ENCODE peak calls at places on chromosomes 13 and 19, in six cellular contexts. T, N, V, E, Q and M are unnamed samples.

GRCh38 chr19:4014541-4015491 is 7.3 kb downstream of the PIAS4 start:
- DNase-seq in T (no peak), N (no peak), Q (peak), E (no peak), V (peak), M (no peak)

GRCh38 chr19:3866798-3867638 is 1.8 kb downstream of the ZFR2 start:
- DNase-seq in E (no peak), T (no peak), Q (no peak), N (no peak), V (no peak), M (no peak)

GRCh38 chr19:39996218-39996810 is 546 bp upstream of the ZNF546 start:
- DNase-seq in N (peak), Q (peak), T (no peak), V (no peak), E (peak), M (no peak)

GRCh38 chr19:49556412-49557398 is 23.7 kb downstream of the NOSIP start:
- DNase-seq in Q (no peak), E (no peak), V (peak), T (no peak), N (no peak), M (no peak)

GRCh38 chr13:31469377-31469776 is 269.6 kb downstream of the B3GLCT start:
- DNase-seq in E (no peak), V (no peak), N (no peak), Q (no peak), T (no peak), M (no peak)

GRCh38 chr19:31340059-31341025 is 8.9 kb downstream of the TSHZ3 start:
- DNase-seq in E (no peak), V (peak), T (no peak), Q (no peak), N (no peak), M (no peak)

GRCh38 chr13:33015791-33016323 is 366 bp upstream of the KL start:
- DNase-seq in V (peak), N (no peak), E (no peak), T (no peak), Q (no peak), M (peak)

GRCh38 chr13:65784088-65784816 is 1445.9 kb downstream of the PCDH9 start:
- DNase-seq in T (no peak), E (no peak), N (no peak), V (no peak), Q (no peak), M (no peak)

GRCh38 chr19:38049105-38049649 is 142.2 kb downstream of the SIPA1L3 start:
- DNase-seq in V (no peak), T (peak), Q (no peak), N (peak), E (no peak), M (peak)

GRCh38 chr19:30784850-30785459 is 412.8 kb downstream of the ZNF536 start:
- DNase-seq in Q (peak), E (peak), T (peak), V (peak), N (no peak), M (peak)

GRCh38 chr13:111017755-111018487 is 97.2 kb upstream of the ARHGEF7 start:
- DNase-seq in E (no peak), N (no peak), Q (no peak), T (no peak), V (no peak), M (no peak)

GRCh38 chr13:34647379-34647778 is 294.7 kb upstream of the NBEA start:
- DNase-seq in Q (no peak), E (no peak), N (no peak), T (no peak), V (no peak), M (no peak)

GRCh38 chr13:29006359-29006850 is 186.3 kb downstream of the MTUS2 start:
- DNase-seq in V (no peak), T (no peak), N (no peak), Q (no peak), E (no peak), M (no peak)

GRCh38 chr13:37144661-37145060 is 39.2 kb upstream of the CSNK1A1L start:
- DNase-seq in T (no peak), Q (no peak), E (no peak), N (no peak), V (no peak), M (no peak)

GRCh38 chr19:19485161-19485997 is 30.0 kb downstream of the TSSK6 start:
- DNase-seq in T (no peak), E (no peak), N (no peak), Q (no peak), V (no peak), M (no peak)

GRCh38 chr19:38793186-38793585 is 4.2 kb downstream of the LGALS7B start:
- DNase-seq in Q (no peak), T (no peak), N (no peak), E (no peak), V (no peak), M (no peak)

GRCh38 chr19:58279042-58279924 is 528 bp downstream of the ZNF8 start:
- DNase-seq in N (no peak), E (peak), Q (peak), T (peak), V (peak), M (peak)

GRCh38 chr19:45179063-45179847 is 671 bp downstream of the BLOC1S3 start:
- DNase-seq in V (no peak), N (no peak), E (no peak), Q (peak), T (no peak), M (no peak)

GRCh38 chr13:114229486-114229885 is 5.2 kb upstream of the CDC16 start:
- DNase-seq in N (no peak), T (no peak), V (no peak), E (no peak), Q (no peak), M (no peak)

GRCh38 chr13:46211521-46212351 is at the start of gene LRRC63:
- DNase-seq in E (no peak), Q (peak), V (peak), T (peak), N (no peak), M (peak)

GRCh38 chr13:22933571-22934181 is 247.1 kb upstream of the SGCG start:
- DNase-seq in T (no peak), N (no peak), Q (no peak), V (no peak), E (no peak), M (no peak)

GRCh38 chr19:30719991-30720329 is 347.8 kb downstream of the ZNF536 start:
- DNase-seq in V (peak), N (no peak), Q (no peak), T (no peak), E (no peak), M (no peak)

GRCh38 chr13:110233181-110233641 is 73.7 kb downstream of the COL4A1 start:
- DNase-seq in N (no peak), V (peak), T (no peak), Q (no peak), E (no peak), M (no peak)

GRCh38 chr13:111893607-111894443 is 173.1 kb upstream of the SOX1 start:
- DNase-seq in E (no peak), Q (no peak), T (no peak), V (peak), N (no peak), M (no peak)

GRCh38 chr13:20492641-20493040 is 33.0 kb downstream of the CRYL1 start:
- DNase-seq in Q (peak), V (peak), T (no peak), E (peak), N (no peak), M (no peak)

GRCh38 chr13:76053181-76053580 is 417.1 kb downstream of the LMO7 start:
- DNase-seq in E (no peak), N (no peak), Q (no peak), T (no peak), V (no peak), M (no peak)

GRCh38 chr19:33393286-33394005 is 19.9 kb downstream of the CEBPG start:
- DNase-seq in N (no peak), E (peak), T (peak), Q (no peak), V (no peak), M (no peak)

GRCh38 chr19:16247353-16248182 is 49.9 kb downstream of the AP1M1 start:
- DNase-seq in N (peak), Q (peak), E (peak), T (peak), V (peak), M (peak)

GRCh38 chr13:35479691-35480090 is 3.2 kb upstream of the MAB21L1 start:
- DNase-seq in N (no peak), V (no peak), T (no peak), E (no peak), Q (no peak), M (no peak)

GRCh38 chr19:32779082-32779481 is 59.5 kb downstream of the TDRD12 start:
- DNase-seq in Q (no peak), E (no peak), V (peak), T (no peak), N (no peak), M (no peak)

GRCh38 chr13:43307921-43308433 is 284.6 kb downstream of the DNAJC15 start:
- DNase-seq in E (peak), T (peak), Q (no peak), V (no peak), N (peak), M (peak)

GRCh38 chr13:110815471-110816204 is 99.2 kb downstream of the ANKRD10 start:
- DNase-seq in T (no peak), N (peak), E (no peak), Q (no peak), V (peak), M (no peak)

GRCh38 chr13:101626925-101627555 is 174.6 kb downstream of the ITGBL1 start:
- DNase-seq in Q (no peak), T (peak), N (peak), E (no peak), V (no peak), M (no peak)

GRCh38 chr19:19737559-19738332 is 4.8 kb upstream of the ZNF14 start:
- DNase-seq in V (no peak), Q (peak), E (no peak), T (no peak), N (no peak), M (no peak)

GRCh38 chr13:20383058-20383457 is 142.6 kb downstream of the CRYL1 start:
- DNase-seq in V (no peak), N (no peak), E (no peak), T (no peak), Q (no peak), M (no peak)

GRCh38 chr19:8626823-8627222 is 3.6 kb upstream of the NFILZ start:
- DNase-seq in E (no peak), T (no peak), V (no peak), N (no peak), Q (no peak), M (no peak)

GRCh38 chr13:25652764-25653163 is 281.0 kb downstream of the ATP8A2 start:
- DNase-seq in Q (no peak), N (no peak), T (no peak), V (no peak), E (no peak), M (no peak)

GRCh38 chr19:5128251-5128931 is 159.5 kb downstream of the KDM4B start:
- DNase-seq in T (no peak), Q (peak), E (no peak), N (no peak), V (no peak), M (no peak)

GRCh38 chr13:111319998-111320911 is at the start of gene TEX29:
- DNase-seq in N (no peak), Q (no peak), T (no peak), V (peak), E (no peak), M (no peak)

DNA sequence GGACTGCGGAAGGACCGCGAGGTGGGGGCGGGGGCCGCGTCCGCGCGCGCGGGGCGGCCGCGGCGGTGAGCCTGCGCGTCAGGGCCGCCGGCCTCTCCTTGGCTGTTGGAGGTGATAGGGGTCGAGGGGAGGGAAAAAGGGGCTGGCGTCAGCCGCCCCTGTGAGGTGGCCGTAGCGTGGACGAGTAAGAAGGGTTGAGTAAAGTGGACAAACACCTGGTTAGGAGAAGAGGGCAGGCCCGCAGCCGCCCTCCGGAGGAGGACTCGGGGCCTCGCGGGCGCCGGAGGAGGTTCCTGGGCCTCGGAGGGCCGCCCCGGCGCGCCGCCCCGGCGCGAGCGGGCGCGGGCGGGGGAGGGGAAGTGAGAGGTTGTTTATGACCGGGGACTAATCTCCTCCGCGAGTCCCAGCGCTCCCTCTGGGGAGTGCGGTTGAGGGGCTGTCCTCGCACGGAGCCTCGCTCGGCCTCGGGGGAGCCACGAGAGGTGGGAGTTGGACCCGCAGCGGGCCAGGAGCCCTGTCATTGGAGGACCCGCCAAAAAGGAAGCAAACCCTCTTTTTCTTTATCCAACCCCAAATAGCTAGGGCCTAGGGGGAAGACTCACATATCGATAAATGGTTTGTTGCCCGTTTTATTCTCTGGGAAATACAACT is 597 bp upstream of the INTS6 start:
- DNase-seq in Q (peak), E (peak), V (no peak), N (peak), T (peak), M (peak)
- TF ChIP-seq POLR2A in Q (peak), E (peak), V (no peak), N (peak), T (no peak), M (peak)

GRCh38 chr19:15175609-15176008 is 25.2 kb downstream of the NOTCH3 start:
- DNase-seq in T (no peak), E (no peak), N (no peak), Q (no peak), V (no peak), M (no peak)

GRCh38 chr19:15177269-15178116 is 23.3 kb downstream of the NOTCH3 start:
- DNase-seq in E (peak), T (peak), Q (peak), V (peak), N (peak), M (peak)

GRCh38 chr19:15170345-15170744 is 30.4 kb downstream of the NOTCH3 start:
- DNase-seq in T (no peak), E (no peak), V (peak), N (no peak), Q (peak), M (no peak)

GRCh38 chr19:15169541-15170285 is 31.1 kb downstream of the NOTCH3 start:
- DNase-seq in N (no peak), V (no peak), T (no peak), Q (peak), E (no peak), M (no peak)

DNA sequence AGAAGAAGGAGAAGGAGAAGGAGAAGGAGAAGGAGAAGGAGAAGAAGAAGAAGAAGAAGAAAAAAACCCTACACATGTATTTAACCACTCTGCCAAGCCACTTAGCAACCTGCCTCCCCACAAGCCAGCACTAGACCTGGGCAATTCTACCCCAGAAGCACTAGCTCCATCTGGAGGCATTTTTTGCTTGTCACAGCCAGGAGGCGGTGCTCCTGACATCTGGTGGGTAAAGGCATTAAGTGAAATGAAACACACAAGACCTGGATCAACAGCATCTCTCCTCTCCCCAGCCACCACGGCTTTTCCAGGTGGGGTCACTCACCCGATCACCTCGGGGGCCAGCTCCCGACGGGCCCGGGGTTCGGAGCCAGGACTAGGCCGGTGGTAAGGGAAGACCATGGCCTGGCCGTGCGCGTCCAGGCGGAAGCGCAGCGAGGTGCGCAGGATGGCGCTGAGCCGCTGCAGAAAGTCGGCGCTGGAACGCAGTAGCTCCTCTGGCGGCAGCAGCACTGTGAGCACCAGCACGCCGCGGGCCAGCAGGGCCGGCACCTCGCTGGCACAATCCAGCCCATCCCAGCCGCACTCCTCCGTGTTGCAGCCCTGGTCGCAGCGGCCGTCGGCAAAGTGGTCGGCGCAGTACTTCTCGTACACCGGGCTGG is 26.9 kb downstream of the NOTCH3 start:
- DNase-seq in E (peak), V (no peak), Q (no peak), T (no peak), N (no peak), M (no peak)
- TF ChIP-seq TAF1 in E (no peak), V (no peak), Q (no peak), T (no peak), N (no peak), M (no peak)

DNA sequence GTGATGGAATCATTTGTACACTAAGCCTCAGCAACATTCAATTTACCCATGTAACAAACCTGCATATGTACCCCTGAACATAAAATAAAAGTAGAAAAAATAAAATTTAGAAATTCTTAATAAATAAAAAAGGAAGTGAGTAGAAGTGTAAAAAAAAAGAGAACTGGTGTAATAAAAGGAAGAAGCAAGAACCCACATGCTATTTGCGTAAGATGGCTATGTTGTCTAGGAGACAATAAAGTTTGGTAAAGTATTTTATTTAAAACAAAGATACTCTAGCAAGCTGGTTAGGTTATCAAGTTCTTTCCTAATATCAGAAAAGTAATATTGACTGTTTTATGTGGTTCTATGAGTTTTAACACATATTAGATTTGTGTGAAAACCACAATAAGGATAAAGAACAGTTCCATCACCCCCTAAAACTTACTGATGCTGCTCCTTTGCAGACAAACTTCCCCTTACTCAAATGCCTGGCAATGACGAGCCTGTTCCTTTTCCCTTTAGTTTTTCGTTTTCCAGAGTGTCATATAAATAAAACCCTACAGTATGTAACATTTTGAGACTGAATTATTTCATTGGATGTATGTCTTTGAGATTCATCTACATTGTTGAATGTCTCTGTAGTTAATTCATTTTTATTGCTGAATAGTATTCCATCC is 98.9 kb downstream of the TNFSF13B start:
- DNase-seq in E (no peak), Q (no peak), N (no peak), V (no peak), T (no peak), M (no peak)
- TF ChIP-seq POLR2A in E (no peak), Q (no peak), N (no peak), V (no peak), T (no peak), M (no peak)

DNA sequence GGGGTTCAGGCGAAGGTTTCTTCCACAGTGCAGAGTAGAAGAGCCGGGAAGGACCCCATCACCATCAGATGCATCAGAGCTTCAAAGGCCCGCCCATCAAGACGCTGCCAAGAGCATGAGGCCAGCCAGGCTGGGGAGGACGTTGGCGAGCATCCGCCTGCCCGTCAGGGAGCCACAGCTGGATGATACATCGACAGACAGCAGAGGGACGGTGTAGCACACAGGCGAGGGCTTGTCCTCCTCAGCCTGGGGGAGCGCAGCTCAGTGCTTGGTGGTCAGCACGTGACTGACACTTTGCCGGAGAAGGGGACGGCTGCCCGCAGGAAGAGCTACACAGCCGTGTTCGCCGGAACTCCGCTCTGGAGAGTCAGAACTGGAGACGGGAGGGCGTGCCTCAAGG is 34.1 kb downstream of the CSNK1G2 start:
- DNase-seq in N (no peak), E (no peak), Q (no peak), V (no peak), T (no peak), M (no peak)
- TF ChIP-seq TAF1 in N (no peak), E (no peak), Q (no peak), V (no peak), T (no peak), M (no peak)

GRCh38 chr19:55259540-55260210 is 858 bp upstream of the PPP6R1 start:
- DNase-seq in V (no peak), N (no peak), E (no peak), T (no peak), Q (no peak), M (no peak)
- TF ChIP-seq POLR2A in V (no peak), N (no peak), E (no peak), T (no peak), Q (peak), M (no peak)

GRCh38 chr13:27978301-27978968 is 9.3 kb upstream of the CDX2 start:
- DNase-seq in N (no peak), E (no peak), V (peak), Q (no peak), T (no peak), M (no peak)
- TF ChIP-seq TAF1 in N (no peak), E (no peak), V (no peak), Q (no peak), T (no peak), M (no peak)

DNA sequence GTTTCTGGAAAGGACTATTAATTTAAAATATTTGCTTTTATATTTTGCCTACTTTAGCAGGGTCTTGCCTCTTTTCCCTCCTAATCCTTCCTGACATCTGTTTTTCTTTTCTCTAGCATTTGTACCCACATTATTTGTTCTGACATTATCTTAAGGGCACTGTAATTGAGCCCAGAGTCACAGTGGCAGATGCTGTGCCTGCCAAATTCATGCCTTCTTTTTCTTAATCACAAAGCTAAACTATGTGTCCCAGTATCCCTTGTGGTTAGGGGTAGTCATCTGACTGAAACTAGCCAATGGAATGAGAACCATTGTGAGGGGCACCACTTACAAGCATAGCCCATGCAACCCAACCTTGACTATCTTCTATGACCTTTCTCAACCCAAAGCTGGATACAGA is 562.9 kb downstream of the MYO16 start:
- DNase-seq in Q (no peak), E (no peak), V (no peak), T (no peak), N (no peak), M (no peak)
- TF ChIP-seq POLR2A in Q (no peak), E (no peak), V (no peak), T (no peak), N (no peak), M (no peak)